ENCODE peak calls at places on chromosomes 11 and 22, in nine cellular contexts. One of them, this sample, is unnamed.

GRCh38 chr11:69002101-69002742 is 10.8 kb downstream of the MRGPRF start:
- DNase-seq in CD8-positive, alpha-beta T cell: no peak
- DNase-seq in right atrium auricular region: no peak
- DNase-seq in uterus: no peak
- DNase-seq in A549: no peak
- DNase-seq in HL-60: no peak
- DNase-seq in brain microvascular endothelial cell: no peak
- DNase-seq in HCT116: no peak
- DNase-seq in IMR-90: no peak
- DNase-seq in this sample: no peak

GRCh38 chr11:64000740-64001514 is 14.7 kb downstream of the OTUB1 start:
- DNase-seq in CD8-positive, alpha-beta T cell: no peak
- DNase-seq in right atrium auricular region: no peak
- DNase-seq in uterus: no peak
- DNase-seq in A549: no peak
- DNase-seq in HL-60: no peak
- DNase-seq in brain microvascular endothelial cell: no peak
- DNase-seq in HCT116: no peak
- DNase-seq in IMR-90: no peak
- DNase-seq in this sample: no peak

GRCh38 chr11:72812968-72813739 is 1.1 kb upstream of the ATG16L2 start:
- DNase-seq in CD8-positive, alpha-beta T cell: peak; percentile 71
- DNase-seq in right atrium auricular region: no peak
- DNase-seq in uterus: no peak
- DNase-seq in A549: peak; percentile 86
- DNase-seq in HL-60: peak; percentile 74
- DNase-seq in brain microvascular endothelial cell: peak; percentile 56
- DNase-seq in HCT116: peak; percentile 71
- DNase-seq in IMR-90: peak; percentile 60
- DNase-seq in this sample: peak; percentile 67

GRCh38 chr22:45912910-45913309 is 64.1 kb downstream of the WNT7B start:
- DNase-seq in CD8-positive, alpha-beta T cell: no peak
- DNase-seq in right atrium auricular region: no peak
- DNase-seq in uterus: no peak
- DNase-seq in A549: peak; percentile 53
- DNase-seq in HL-60: no peak
- DNase-seq in brain microvascular endothelial cell: no peak
- DNase-seq in HCT116: no peak
- DNase-seq in IMR-90: no peak
- DNase-seq in this sample: no peak

GRCh38 chr22:41197808-41198585 is 7.1 kb upstream of the L3MBTL2 start:
- DNase-seq in CD8-positive, alpha-beta T cell: peak; percentile 50
- DNase-seq in right atrium auricular region: no peak
- DNase-seq in uterus: no peak
- DNase-seq in A549: no peak
- DNase-seq in HL-60: peak; percentile 35
- DNase-seq in brain microvascular endothelial cell: no peak
- DNase-seq in HCT116: no peak
- DNase-seq in IMR-90: no peak
- DNase-seq in this sample: no peak

GRCh38 chr11:67472882-67473281 is 3.8 kb upstream of the TMEM134 start:
- DNase-seq in CD8-positive, alpha-beta T cell: no peak
- DNase-seq in right atrium auricular region: no peak
- DNase-seq in uterus: no peak
- DNase-seq in A549: no peak
- DNase-seq in HL-60: no peak
- DNase-seq in brain microvascular endothelial cell: no peak
- DNase-seq in HCT116: no peak
- DNase-seq in IMR-90: no peak
- DNase-seq in this sample: no peak

GRCh38 chr11:63680842-63681207 is 475 bp upstream of the RTN3 start:
- DNase-seq in CD8-positive, alpha-beta T cell: no peak
- DNase-seq in right atrium auricular region: peak; percentile 57
- DNase-seq in uterus: no peak
- DNase-seq in A549: no peak
- DNase-seq in HL-60: no peak
- DNase-seq in brain microvascular endothelial cell: no peak
- DNase-seq in HCT116: no peak
- DNase-seq in IMR-90: no peak
- DNase-seq in this sample: no peak

GRCh38 chr11:4071828-4072421 is 22.7 kb upstream of the RRM1 start:
- DNase-seq in CD8-positive, alpha-beta T cell: no peak
- DNase-seq in right atrium auricular region: no peak
- DNase-seq in uterus: no peak
- DNase-seq in A549: no peak
- DNase-seq in HL-60: no peak
- DNase-seq in brain microvascular endothelial cell: no peak
- DNase-seq in HCT116: no peak
- DNase-seq in IMR-90: no peak
- DNase-seq in this sample: no peak

GRCh38 chr22:19877626-19878339 is 23.1 kb upstream of the GNB1L start:
- DNase-seq in CD8-positive, alpha-beta T cell: no peak
- DNase-seq in right atrium auricular region: no peak
- DNase-seq in uterus: no peak
- DNase-seq in A549: no peak
- DNase-seq in HL-60: no peak
- DNase-seq in brain microvascular endothelial cell: peak; percentile 53
- DNase-seq in HCT116: no peak
- DNase-seq in IMR-90: peak; percentile 58
- DNase-seq in this sample: no peak

GRCh38 chr11:34806875-34807274 is 109.3 kb downstream of the APIP start:
- DNase-seq in CD8-positive, alpha-beta T cell: no peak
- DNase-seq in right atrium auricular region: no peak
- DNase-seq in uterus: no peak
- DNase-seq in A549: no peak
- DNase-seq in HL-60: no peak
- DNase-seq in brain microvascular endothelial cell: no peak
- DNase-seq in HCT116: no peak
- DNase-seq in IMR-90: no peak
- DNase-seq in this sample: no peak

GRCh38 chr11:460331-461199 is 10.5 kb downstream of the PTDSS2 start:
- DNase-seq in CD8-positive, alpha-beta T cell: no peak
- DNase-seq in right atrium auricular region: peak; percentile 82
- DNase-seq in uterus: no peak
- DNase-seq in A549: peak; percentile 81
- DNase-seq in HL-60: no peak
- DNase-seq in brain microvascular endothelial cell: no peak
- DNase-seq in HCT116: no peak
- DNase-seq in IMR-90: no peak
- DNase-seq in this sample: peak; percentile 95

GRCh38 chr11:83923961-83924360 is 637.8 kb upstream of the CCDC90B start:
- DNase-seq in CD8-positive, alpha-beta T cell: no peak
- DNase-seq in right atrium auricular region: no peak
- DNase-seq in uterus: no peak
- DNase-seq in A549: no peak
- DNase-seq in HL-60: no peak
- DNase-seq in brain microvascular endothelial cell: no peak
- DNase-seq in HCT116: no peak
- DNase-seq in IMR-90: no peak
- DNase-seq in this sample: no peak

GRCh38 chr11:65380460-65381126 is 1.9 kb downstream of the SLC25A45 start:
- DNase-seq in CD8-positive, alpha-beta T cell: no peak
- DNase-seq in right atrium auricular region: no peak
- DNase-seq in uterus: no peak
- DNase-seq in A549: no peak
- DNase-seq in HL-60: no peak
- DNase-seq in brain microvascular endothelial cell: no peak
- DNase-seq in HCT116: no peak
- DNase-seq in IMR-90: no peak
- DNase-seq in this sample: no peak
- TF ChIP-seq CTCF in CD8-positive, alpha-beta T cell: no peak
- TF ChIP-seq CTCF in right atrium auricular region: no peak
- TF ChIP-seq CTCF in uterus: no peak
- TF ChIP-seq CTCF in A549: no peak
- TF ChIP-seq CTCF in HL-60: no peak
- TF ChIP-seq CTCF in brain microvascular endothelial cell: no peak
- TF ChIP-seq CTCF in HCT116: no peak
- TF ChIP-seq CTCF in IMR-90: no peak
- TF ChIP-seq CTCF in this sample: no peak

GRCh38 chr22:23190526-23190925 is 10.2 kb downstream of the BCR start:
- DNase-seq in CD8-positive, alpha-beta T cell: no peak
- DNase-seq in right atrium auricular region: no peak
- DNase-seq in uterus: no peak
- DNase-seq in A549: no peak
- DNase-seq in HL-60: no peak
- DNase-seq in brain microvascular endothelial cell: no peak
- DNase-seq in HCT116: no peak
- DNase-seq in IMR-90: no peak
- DNase-seq in this sample: no peak

GRCh38 chr22:23193420-23193819 is 13.1 kb downstream of the BCR start:
- DNase-seq in CD8-positive, alpha-beta T cell: no peak
- DNase-seq in right atrium auricular region: no peak
- DNase-seq in uterus: no peak
- DNase-seq in A549: no peak
- DNase-seq in HL-60: no peak
- DNase-seq in brain microvascular endothelial cell: no peak
- DNase-seq in HCT116: no peak
- DNase-seq in IMR-90: no peak
- DNase-seq in this sample: no peak

GRCh38 chr22:23193882-23194281 is 13.6 kb downstream of the BCR start:
- DNase-seq in CD8-positive, alpha-beta T cell: no peak
- DNase-seq in right atrium auricular region: no peak
- DNase-seq in uterus: no peak
- DNase-seq in A549: no peak
- DNase-seq in HL-60: no peak
- DNase-seq in brain microvascular endothelial cell: no peak
- DNase-seq in HCT116: no peak
- DNase-seq in IMR-90: peak; percentile 27
- DNase-seq in this sample: no peak

GRCh38 chr22:23192558-23192957 is 12.2 kb downstream of the BCR start:
- DNase-seq in CD8-positive, alpha-beta T cell: no peak
- DNase-seq in right atrium auricular region: no peak
- DNase-seq in uterus: no peak
- DNase-seq in A549: no peak
- DNase-seq in HL-60: no peak
- DNase-seq in brain microvascular endothelial cell: no peak
- DNase-seq in HCT116: no peak
- DNase-seq in IMR-90: no peak
- DNase-seq in this sample: no peak

GRCh38 chr22:23192133-23192532 is 11.8 kb downstream of the BCR start:
- DNase-seq in CD8-positive, alpha-beta T cell: no peak
- DNase-seq in right atrium auricular region: no peak
- DNase-seq in uterus: no peak
- DNase-seq in A549: no peak
- DNase-seq in HL-60: no peak
- DNase-seq in brain microvascular endothelial cell: no peak
- DNase-seq in HCT116: no peak
- DNase-seq in IMR-90: no peak
- DNase-seq in this sample: no peak
- H3K27ac ChIP-seq in CD8-positive, alpha-beta T cell: no peak overlapping the region
- H3K27ac ChIP-seq in right atrium auricular region: peak overlapping the region; percentile 38
- H3K27ac ChIP-seq in uterus: no peak overlapping the region
- H3K27ac ChIP-seq in A549: no peak overlapping the region
- H3K27ac ChIP-seq in HL-60: no peak overlapping the region
- H3K27ac ChIP-seq in brain microvascular endothelial cell: no peak overlapping the region
- H3K27ac ChIP-seq in HCT116: no peak overlapping the region
- H3K27ac ChIP-seq in IMR-90: no peak overlapping the region
- H3K27ac ChIP-seq in this sample: no peak overlapping the region

GRCh38 chr11:45485070-45485716 is 180.2 kb downstream of the CHST1 start:
- DNase-seq in CD8-positive, alpha-beta T cell: no peak
- DNase-seq in right atrium auricular region: no peak
- DNase-seq in uterus: no peak
- DNase-seq in A549: no peak
- DNase-seq in HL-60: no peak
- DNase-seq in brain microvascular endothelial cell: no peak
- DNase-seq in HCT116: peak; percentile 4
- DNase-seq in IMR-90: no peak
- DNase-seq in this sample: no peak
- TF ChIP-seq CTCF in CD8-positive, alpha-beta T cell: no peak
- TF ChIP-seq CTCF in right atrium auricular region: no peak
- TF ChIP-seq CTCF in uterus: no peak
- TF ChIP-seq CTCF in A549: no peak
- TF ChIP-seq CTCF in HL-60: no peak
- TF ChIP-seq CTCF in brain microvascular endothelial cell: peak; percentile 11
- TF ChIP-seq CTCF in HCT116: peak; percentile 46
- TF ChIP-seq CTCF in IMR-90: no peak
- TF ChIP-seq CTCF in this sample: no peak

DNA sequence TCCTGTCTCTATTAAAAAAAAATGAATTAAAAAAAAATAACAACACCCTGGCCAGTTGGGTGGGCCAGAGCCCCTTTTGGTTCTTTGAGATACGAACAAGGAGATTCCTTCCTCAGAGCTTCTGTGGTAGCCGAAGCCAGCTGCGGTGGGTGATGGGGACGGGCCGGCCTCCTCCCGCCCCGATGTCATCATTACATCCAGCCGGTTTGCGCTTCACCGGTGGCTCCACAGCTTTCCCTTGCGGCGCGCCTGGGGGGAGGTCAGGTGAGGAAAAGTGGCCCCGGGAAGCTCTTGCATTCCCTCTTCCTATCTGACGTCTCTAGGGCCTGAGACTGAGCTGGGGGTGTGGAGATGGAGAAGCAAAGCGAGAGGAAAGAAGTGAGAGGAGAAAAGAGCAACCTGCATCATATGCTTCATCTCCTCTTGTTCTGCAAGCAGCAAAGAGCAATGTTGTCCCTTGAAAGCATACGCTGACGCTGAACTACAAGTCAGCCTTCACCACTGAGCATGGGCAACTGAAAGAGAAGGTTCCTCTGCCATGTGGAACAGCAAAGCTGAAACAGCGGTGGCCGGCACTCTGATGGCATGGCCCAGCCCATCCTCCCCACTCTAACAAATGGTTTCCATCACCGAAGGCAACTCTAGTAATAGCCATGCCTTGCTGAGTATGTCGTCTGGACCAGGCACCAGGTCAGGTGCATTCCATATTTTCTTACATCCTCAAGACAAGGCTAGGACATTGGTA is 6.0 kb downstream of the ADAMTS8 start:
- DNase-seq in CD8-positive, alpha-beta T cell: no peak
- DNase-seq in right atrium auricular region: no peak
- DNase-seq in uterus: no peak
- DNase-seq in A549: no peak
- DNase-seq in HL-60: no peak
- DNase-seq in brain microvascular endothelial cell: no peak
- DNase-seq in HCT116: no peak
- DNase-seq in IMR-90: no peak
- DNase-seq in this sample: no peak
- H3K27ac ChIP-seq in CD8-positive, alpha-beta T cell: no peak overlapping the region
- H3K27ac ChIP-seq in right atrium auricular region: no peak overlapping the region
- H3K27ac ChIP-seq in uterus: no peak overlapping the region
- H3K27ac ChIP-seq in A549: no peak overlapping the region
- H3K27ac ChIP-seq in HL-60: no peak overlapping the region
- H3K27ac ChIP-seq in brain microvascular endothelial cell: no peak overlapping the region
- H3K27ac ChIP-seq in HCT116: no peak overlapping the region
- H3K27ac ChIP-seq in IMR-90: no peak overlapping the region
- H3K27ac ChIP-seq in this sample: no peak overlapping the region

This sample was measured in foreskin keratinocyte.